ENCODE peak calls at places on chromosomes 12 and 14, in ten cellular contexts. K is omental fat pad, U is AG10803, H is natural killer cell, R is WERI-Rb-1, D is NB4, M is heart right ventricle, F is ascending aorta, X is B cell, B is spleen. G is an unnamed sample.

GRCh38 chr12:110338754-110339153 is 57.7 kb downstream of the ATP2A2 start:
- DNase-seq in K (no peak), U (no peak), H (no peak), R (peak), D (peak), M (no peak), F (no peak), X (no peak), B (no peak), G (no peak)

GRCh38 chr12:1884651-1885050 is 33.8 kb downstream of the CACNA2D4 start:
- DNase-seq in K (no peak), U (no peak), H (no peak), R (no peak), D (no peak), M (no peak), F (no peak), X (no peak), B (no peak), G (no peak)

GRCh38 chr12:32089156-32089950 is 17.3 kb upstream of the BICD1 start:
- DNase-seq in K (no peak), U (peak), H (no peak), R (peak), D (peak), M (no peak), F (no peak), X (no peak), B (no peak), G (peak)

GRCh38 chr14:99879401-99880295 is 86.4 kb downstream of the EML1 start:
- DNase-seq in K (no peak), U (peak), H (no peak), R (peak), D (no peak), M (no peak), F (no peak), X (no peak), B (no peak), G (peak)

GRCh38 chr12:26833692-26834168 is 736 bp upstream of the ITPR2 start:
- DNase-seq in K (no peak), U (no peak), H (peak), R (peak), D (peak), M (no peak), F (no peak), X (peak), B (peak), G (no peak)

GRCh38 chr14:30957813-30958370 is 67.6 kb upstream of the AP4S1 start:
- DNase-seq in K (no peak), U (no peak), H (no peak), R (no peak), D (no peak), M (no peak), F (no peak), X (no peak), B (no peak), G (no peak)

GRCh38 chr12:94284046-94284445 is 135.7 kb downstream of the PLXNC1 start:
- DNase-seq in K (no peak), U (no peak), H (no peak), R (no peak), D (no peak), M (no peak), F (no peak), X (no peak), B (no peak), G (no peak)

GRCh38 chr12:123996581-123996980 is 23.6 kb downstream of the ZNF664 start:
- DNase-seq in K (no peak), U (no peak), H (no peak), R (no peak), D (no peak), M (no peak), F (no peak), X (no peak), B (no peak), G (no peak)

GRCh38 chr12:12723681-12724420 is 6.7 kb downstream of the CDKN1B start:
- DNase-seq in K (no peak), U (peak), H (peak), R (no peak), D (peak), M (peak), F (no peak), X (peak), B (peak), G (no peak)

GRCh38 chr12:5557906-5558305 is 126.0 kb downstream of the NTF3 start:
- DNase-seq in K (no peak), U (no peak), H (no peak), R (no peak), D (no peak), M (no peak), F (no peak), X (no peak), B (no peak), G (no peak)

GRCh38 chr12:50785406-50785805 is 21.5 kb downstream of the ATF1 start:
- DNase-seq in K (no peak), U (no peak), H (no peak), R (no peak), D (no peak), M (no peak), F (no peak), X (no peak), B (no peak), G (no peak)

GRCh38 chr14:76917759-76918175 is 91.6 kb downstream of the LRRC74A start:
- DNase-seq in K (no peak), U (peak), H (no peak), R (no peak), D (no peak), M (peak), F (no peak), X (no peak), B (no peak), G (no peak)

GRCh38 chr12:124571556-124571955 is 4.1 kb upstream of the NCOR2 start:
- DNase-seq in K (no peak), U (no peak), H (no peak), R (no peak), D (no peak), M (no peak), F (no peak), X (no peak), B (no peak), G (no peak)

GRCh38 chr12:52296572-52297215 is 5.4 kb upstream of the KRT81 start:
- DNase-seq in K (no peak), U (no peak), H (no peak), R (no peak), D (peak), M (no peak), F (no peak), X (no peak), B (peak), G (no peak)

GRCh38 chr14:85959063-85959462 is 429.1 kb downstream of the FLRT2 start:
- DNase-seq in K (no peak), U (no peak), H (no peak), R (no peak), D (no peak), M (no peak), F (no peak), X (no peak), B (no peak), G (no peak)

GRCh38 chr14:85960781-85961180 is 430.8 kb downstream of the FLRT2 start:
- DNase-seq in K (no peak), U (no peak), H (no peak), R (no peak), D (no peak), M (no peak), F (no peak), X (no peak), B (no peak), G (no peak)

GRCh38 chr14:85963486-85963885 is 433.5 kb downstream of the FLRT2 start:
- DNase-seq in K (no peak), U (no peak), H (no peak), R (no peak), D (no peak), M (no peak), F (no peak), X (no peak), B (no peak), G (no peak)

DNA sequence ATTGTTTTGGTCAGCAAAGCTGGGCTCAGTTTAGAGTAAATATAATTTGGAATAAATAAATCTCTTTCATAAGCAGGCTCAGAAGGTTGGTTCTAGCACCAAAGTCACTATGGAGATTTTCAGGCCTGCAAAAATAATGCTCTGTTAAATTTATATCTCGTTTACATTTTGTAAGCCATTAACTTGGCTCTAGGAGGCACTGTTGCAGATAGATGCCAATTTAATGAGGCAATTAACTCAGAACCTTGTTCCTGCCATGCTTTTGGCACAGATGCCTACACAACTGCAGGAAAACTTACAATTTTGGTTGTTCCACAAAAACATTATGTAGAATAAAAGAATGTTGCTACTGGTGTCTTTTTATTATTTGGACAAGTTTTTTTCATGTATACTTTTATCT is 428.1 kb downstream of the FLRT2 start:
- DNase-seq in K (no peak), U (no peak), H (no peak), R (no peak), D (no peak), M (no peak), F (no peak), X (no peak), B (no peak), G (no peak)
- TF ChIP-seq CTCF in K (no peak), U (no peak), H (no peak), R (no peak), D (no peak), M (no peak), F (no peak), X (no peak), B (no peak), G (no peak)

GRCh38 chr12:30169839-30170591 is 386.3 kb upstream of the TMTC1 start:
- DNase-seq in K (no peak), U (no peak), H (no peak), R (no peak), D (no peak), M (no peak), F (no peak), X (no peak), B (no peak), G (no peak)

GRCh38 chr12:30164937-30165336 is 381.2 kb upstream of the TMTC1 start:
- DNase-seq in K (no peak), U (no peak), H (no peak), R (no peak), D (no peak), M (no peak), F (no peak), X (no peak), B (no peak), G (no peak)

GRCh38 chr12:30166416-30166815 is 382.7 kb upstream of the TMTC1 start:
- DNase-seq in K (no peak), U (no peak), H (no peak), R (no peak), D (no peak), M (no peak), F (no peak), X (no peak), B (no peak), G (no peak)
- TF ChIP-seq CTCF in K (no peak), U (no peak), H (no peak), R (no peak), D (no peak), M (no peak), F (no peak), X (no peak), B (no peak), G (no peak)

GRCh38 chr12:49089831-49090773 is 4.5 kb downstream of the DHH start:
- DNase-seq in K (no peak), U (peak), H (no peak), R (peak), D (no peak), M (no peak), F (no peak), X (no peak), B (peak), G (no peak)
- TF ChIP-seq CTCF in K (no peak), U (peak), H (no peak), R (peak), D (no peak), M (peak), F (peak), X (peak), B (no peak), G (peak)

DNA sequence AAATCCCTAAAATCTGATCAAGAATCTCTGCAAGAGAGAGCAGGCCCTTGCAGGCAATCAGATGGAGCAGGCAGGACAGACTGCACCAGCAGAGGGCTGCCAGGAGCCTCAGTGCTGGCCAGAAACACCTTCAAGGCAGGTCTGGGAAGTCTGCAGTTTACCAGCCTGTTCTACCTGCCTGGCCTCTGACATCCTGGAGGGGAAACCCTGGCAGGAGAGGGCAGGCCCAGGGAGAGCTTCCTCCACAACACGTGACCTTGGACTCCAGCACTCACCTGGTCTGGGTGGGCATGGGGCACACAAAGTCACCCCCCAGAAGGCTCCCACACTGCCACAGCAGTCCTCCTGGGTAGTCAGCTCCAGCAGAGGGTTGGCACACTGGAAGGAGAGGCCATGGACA is 56.0 kb downstream of the ISCA2 start:
- DNase-seq in K (no peak), U (peak), H (no peak), R (peak), D (no peak), M (no peak), F (no peak), X (no peak), B (peak), G (no peak)
- TF ChIP-seq CTCF in K (no peak), U (peak), H (no peak), R (peak), D (no peak), M (no peak), F (no peak), X (no peak), B (no peak), G (peak)

DNA sequence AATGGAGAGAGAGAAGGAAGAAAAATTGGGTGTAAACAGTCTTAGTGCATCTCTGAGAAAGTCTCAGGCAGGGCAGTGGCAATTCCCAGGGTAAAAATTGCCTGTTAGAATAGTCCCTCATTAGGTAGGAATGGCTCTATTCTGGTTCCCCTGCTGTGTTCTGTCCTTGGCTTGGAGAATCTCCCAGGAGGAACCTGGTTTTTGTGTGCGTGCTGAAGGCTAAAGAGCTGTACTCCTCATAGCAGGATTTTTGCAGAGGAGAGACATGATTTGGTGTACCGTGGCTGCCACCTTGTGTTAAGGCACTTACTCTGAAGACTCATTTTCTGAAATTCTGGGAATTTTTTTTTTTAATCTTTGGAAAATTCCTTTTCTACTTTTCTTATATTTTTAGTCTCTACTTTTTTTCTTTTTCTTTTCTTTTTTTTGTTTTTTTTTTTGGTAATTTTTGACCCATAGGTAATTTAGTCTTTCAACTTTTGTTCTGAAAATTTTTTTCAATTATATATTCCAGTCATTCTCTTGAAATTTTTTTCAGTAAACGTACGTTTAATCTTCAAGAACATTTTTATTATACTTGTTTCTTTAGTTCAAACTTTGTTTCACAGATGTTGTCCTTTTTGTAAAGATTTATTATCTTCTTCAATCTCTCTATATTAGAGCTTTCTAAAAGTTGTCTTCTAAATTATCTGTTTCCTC is 63.8 kb downstream of the FBXO33 start:
- DNase-seq in K (no peak), U (peak), H (no peak), R (peak), D (peak), M (peak), F (no peak), X (no peak), B (no peak), G (peak)
- TF ChIP-seq CTCF in K (no peak), U (peak), H (peak), R (peak), D (no peak), M (peak), F (peak), X (peak), B (peak), G (peak)

GRCh38 chr14:62117010-62117717 is 354.9 kb downstream of the SNAPC1 start:
- DNase-seq in K (no peak), U (peak), H (peak), R (peak), D (no peak), M (peak), F (no peak), X (peak), B (peak), G (no peak)
- TF ChIP-seq CTCF in K (no peak), U (peak), H (peak), R (peak), D (no peak), M (peak), F (no peak), X (peak), B (peak), G (no peak)

DNA sequence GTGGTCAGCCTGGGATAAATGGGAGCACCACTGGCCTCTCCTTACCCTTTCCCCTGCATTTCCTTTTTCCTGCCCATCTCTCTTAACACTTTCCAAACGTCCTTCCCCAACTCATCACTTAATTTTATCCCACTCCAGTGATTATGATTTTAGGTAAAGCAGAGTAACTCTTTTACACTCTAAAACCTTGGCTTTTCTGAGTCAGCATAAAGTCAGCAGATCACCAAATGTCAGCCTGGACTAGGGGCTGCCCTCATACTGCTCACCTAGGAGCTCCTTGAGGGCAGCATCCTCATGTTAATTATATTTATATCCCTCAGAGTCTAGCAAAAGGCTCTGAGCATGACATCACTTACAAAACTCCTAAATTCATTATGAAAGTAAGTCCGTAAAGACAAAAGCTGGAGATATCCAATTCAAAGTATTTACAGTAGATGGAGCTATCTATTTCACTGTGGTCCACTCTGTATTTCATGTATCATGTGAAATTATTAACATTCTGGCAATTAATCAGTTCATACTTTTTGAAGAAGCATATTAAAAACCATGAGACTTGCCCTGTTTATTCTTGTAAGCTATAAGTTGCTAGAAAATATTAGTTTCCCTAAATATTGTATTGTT is 17.0 kb upstream of the DICER1 start:
- DNase-seq in K (no peak), U (peak), H (no peak), R (no peak), D (no peak), M (no peak), F (no peak), X (no peak), B (no peak), G (no peak)
- TF ChIP-seq CTCF in K (no peak), U (peak), H (no peak), R (no peak), D (no peak), M (peak), F (no peak), X (no peak), B (peak), G (no peak)

GRCh38 chr12:79690606-79691298 is at the start of gene PAWR:
- DNase-seq in K (peak), U (peak), H (peak), R (peak), D (no peak), M (peak), F (no peak), X (peak), B (peak), G (no peak)
- TF ChIP-seq CTCF in K (no peak), U (peak), H (no peak), R (peak), D (no peak), M (no peak), F (peak), X (no peak), B (peak), G (peak)

G was measured in AG09319.